ENCODE peak calls at places on chromosome 2, in ten cellular contexts. D, S, G, J, B, W, K, P, U and R are unnamed samples.

GRCh38 chr2:180481998-180482397 is 474.9 kb upstream of the CWC22 start:
- DNase-seq in D (no peak), S (no peak), G (no peak), J (no peak), B (no peak), W (no peak), K (no peak), P (no peak), U (peak; percentile 23), R (no peak)

GRCh38 chr2:214244847-214245246 is 166.0 kb upstream of the VWC2L start:
- DNase-seq in D (no peak), S (no peak), G (no peak), J (no peak), B (no peak), W (no peak), K (no peak), P (no peak), U (peak; percentile 13), R (no peak)

GRCh38 chr2:71687412-71687811 is 234.1 kb downstream of the DYSF start:
- DNase-seq in D (no peak), S (no peak), G (no peak), J (no peak), B (no peak), W (no peak), K (no peak), P (no peak), U (no peak), R (no peak)

GRCh38 chr2:107635883-107636282 is 190.8 kb upstream of the RGPD4 start:
- DNase-seq in D (no peak), S (no peak), G (no peak), J (peak; percentile 70), B (peak; percentile 50), W (no peak), K (no peak), P (peak; percentile 98), U (peak; percentile 56), R (peak; percentile 88)

GRCh38 chr2:197266477-197266876 is 44.1 kb downstream of the ANKRD44 start:
- DNase-seq in D (no peak), S (no peak), G (no peak), J (no peak), B (no peak), W (no peak), K (no peak), P (no peak), U (no peak), R (no peak)

GRCh38 chr2:130954873-130955272 is 118.2 kb downstream of the ARHGEF4 start:
- DNase-seq in D (no peak), S (no peak), G (no peak), J (no peak), B (no peak), W (no peak), K (no peak), P (no peak), U (no peak), R (no peak)

GRCh38 chr2:24883946-24884345 is 36.1 kb downstream of the ADCY3 start:
- DNase-seq in D (peak; percentile 46), S (no peak), G (no peak), J (no peak), B (peak; percentile 65), W (no peak), K (no peak), P (peak; percentile 73), U (peak; percentile 83), R (peak; percentile 36)

GRCh38 chr2:161228511-161229240 is 68.4 kb downstream of the TANK start:
- DNase-seq in D (no peak), S (no peak), G (no peak), J (no peak), B (no peak), W (no peak), K (no peak), P (peak; percentile 33), U (no peak), R (peak; percentile 36)

GRCh38 chr2:230441188-230441897 is 25.3 kb downstream of the SP100 start:
- DNase-seq in D (no peak), S (peak; percentile 55), G (no peak), J (peak; percentile 22), B (peak; percentile 76), W (no peak), K (no peak), P (peak; percentile 57), U (peak; percentile 79), R (no peak)

GRCh38 chr2:42969231-42970150 is 177.1 kb upstream of the HAAO start:
- DNase-seq in D (no peak), S (no peak), G (no peak), J (peak; percentile 87), B (peak; percentile 70), W (no peak), K (no peak), P (peak; percentile 99), U (peak; percentile 96), R (peak; percentile 88)

GRCh38 chr2:75100691-75101236 is 98.6 kb downstream of the TACR1 start:
- DNase-seq in D (no peak), S (no peak), G (no peak), J (no peak), B (no peak), W (no peak), K (no peak), P (peak; percentile 11), U (peak; percentile 27), R (no peak)

GRCh38 chr2:241948901-241949735 is 79.6 kb downstream of the RTP5 start:
- DNase-seq in D (no peak), S (no peak), G (no peak), J (no peak), B (no peak), W (no peak), K (no peak), P (no peak), U (no peak), R (no peak)

GRCh38 chr2:241950413-241950863 is 80.9 kb downstream of the RTP5 start:
- DNase-seq in D (no peak), S (no peak), G (no peak), J (no peak), B (no peak), W (no peak), K (no peak), P (no peak), U (no peak), R (no peak)

GRCh38 chr2:241951920-241952319 is 82.4 kb downstream of the RTP5 start:
- DNase-seq in D (no peak), S (peak; percentile 0), G (no peak), J (no peak), B (no peak), W (no peak), K (no peak), P (no peak), U (no peak), R (no peak)

GRCh38 chr2:241949736-241950412 is 80.3 kb downstream of the RTP5 start:
- DNase-seq in D (no peak), S (no peak), G (no peak), J (no peak), B (no peak), W (no peak), K (no peak), P (no peak), U (no peak), R (no peak)

DNA sequence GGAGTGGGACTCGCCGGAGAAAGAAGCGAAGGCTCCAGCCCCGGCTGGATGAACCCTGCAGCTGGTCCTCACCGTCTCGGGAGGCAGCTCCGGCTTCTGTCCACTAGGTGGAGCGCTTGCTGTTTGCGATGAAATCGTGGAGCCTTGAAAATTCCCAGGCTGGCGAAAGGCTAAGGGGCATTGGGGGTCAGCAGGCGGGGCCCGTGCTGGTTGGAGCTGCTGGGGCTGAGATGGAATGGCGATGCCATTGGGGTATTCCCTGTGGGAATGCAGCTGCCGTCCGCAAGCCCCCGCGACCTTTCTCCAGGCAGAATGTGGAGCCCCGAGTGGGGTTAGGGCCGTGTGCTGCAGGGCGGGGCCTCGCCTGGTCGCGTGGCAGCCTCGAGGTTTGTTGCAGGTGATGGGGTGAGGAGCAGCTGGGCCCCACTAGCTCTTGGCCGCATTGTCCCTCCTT is 81.4 kb downstream of the RTP5 start:
- DNase-seq in D (peak; percentile 89), S (peak; percentile 79), G (no peak), J (peak; percentile 65), B (peak; percentile 74), W (no peak), K (no peak), P (peak; percentile 63), U (peak; percentile 66), R (peak; percentile 60)
- H3K4me3 ChIP-seq in D (peak overlapping the region; percentile 36), S (no peak overlapping the region), G (no peak overlapping the region), J (no peak overlapping the region), B (no peak overlapping the region), W (no peak overlapping the region), K (no peak overlapping the region), P (no peak overlapping the region), U (peak overlapping the region; percentile 37), R (no peak overlapping the region)

DNA sequence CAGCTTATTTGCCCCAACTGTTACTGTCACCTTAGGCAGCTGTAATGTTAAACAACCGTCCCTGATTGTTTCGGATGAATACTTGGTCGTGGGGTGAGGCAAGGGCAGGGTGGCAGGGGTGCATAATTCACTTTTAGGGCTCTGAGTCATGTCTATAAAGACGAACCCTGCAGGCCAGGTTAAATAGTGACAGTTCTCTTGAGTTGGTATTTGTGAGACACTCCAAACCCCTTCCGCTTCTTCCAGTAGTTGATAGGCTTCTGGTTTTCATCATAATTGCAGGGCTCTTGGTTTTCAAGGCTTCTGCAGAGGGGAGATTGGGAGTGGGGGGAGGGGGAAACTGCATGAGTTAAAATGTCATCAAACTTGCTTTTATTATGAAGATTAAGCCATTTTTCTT is 97.2 kb upstream of the TSPYL6 start:
- DNase-seq in D (no peak), S (no peak), G (no peak), J (no peak), B (no peak), W (no peak), K (no peak), P (no peak), U (no peak), R (no peak)
- TF ChIP-seq CTCF in D (no peak), S (no peak), G (no peak), J (no peak), B (no peak), W (no peak), K (no peak), P (no peak), U (no peak), R (no peak)

DNA sequence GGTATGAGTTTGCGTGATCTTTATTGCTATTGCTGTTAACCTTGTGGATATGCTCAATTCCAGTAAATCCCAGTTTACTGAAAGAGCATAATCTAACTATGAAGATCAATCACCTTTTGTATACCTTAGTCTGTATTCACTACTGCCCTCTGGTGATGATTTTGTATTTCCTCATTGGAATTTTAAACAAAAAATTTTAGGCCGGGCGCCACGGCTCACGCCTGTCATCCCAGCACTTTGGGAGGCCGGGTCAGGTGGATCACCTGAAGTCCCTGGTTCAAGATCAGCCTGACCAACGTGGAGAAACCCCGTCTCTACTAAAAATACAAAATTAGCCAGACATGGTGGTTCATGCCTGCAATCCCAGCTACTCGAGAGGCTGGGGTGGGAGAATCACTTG is 5.1 kb downstream of the COMMD1 start:
- DNase-seq in D (no peak), S (no peak), G (no peak), J (no peak), B (no peak), W (no peak), K (no peak), P (peak; percentile 17), U (no peak), R (peak; percentile 32)
- H3K4me3 ChIP-seq in D (no peak overlapping the region), S (no peak overlapping the region), G (no peak overlapping the region), J (no peak overlapping the region), B (no peak overlapping the region), W (no peak overlapping the region), K (no peak overlapping the region), P (no peak overlapping the region), U (no peak overlapping the region), R (no peak overlapping the region)

DNA sequence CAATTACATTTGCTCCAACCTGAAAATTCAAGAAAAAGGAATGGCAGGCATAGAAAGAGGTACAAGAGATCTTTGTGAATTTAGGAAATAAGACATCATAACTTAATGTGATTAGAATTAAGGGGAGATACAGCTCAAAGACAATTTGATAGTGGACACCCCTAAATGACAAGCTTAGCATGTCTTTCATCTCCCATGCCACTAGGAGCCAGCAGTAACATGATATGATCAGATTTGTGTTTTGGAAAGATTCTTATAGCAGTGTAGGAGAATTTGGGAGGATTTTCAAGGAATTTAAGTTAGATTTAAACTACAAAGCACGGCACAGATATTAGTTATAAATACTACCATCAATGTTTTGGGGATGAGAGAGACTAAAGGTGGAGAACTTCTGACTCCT is 340.8 kb downstream of the RDH14 start:
- DNase-seq in D (no peak), S (no peak), G (no peak), J (no peak), B (peak; percentile 20), W (no peak), K (no peak), P (peak; percentile 5), U (no peak), R (peak; percentile 10)
- TF ChIP-seq CTCF in D (no peak), S (no peak), G (no peak), J (peak; percentile 49), B (peak; percentile 38), W (no peak), K (no peak), P (peak; percentile 25), U (peak; percentile 40), R (peak; percentile 41)